ENCODE peak calls at places on chromosomes 5 and 9, in seven cellular contexts. One of them, this sample, is unnamed.

GRCh38 chr5:65742565-65743231 is 20.7 kb downstream of the NLN start:
- DNase-seq in Panc1: no peak
- DNase-seq in AG10803: peak
- DNase-seq in cardiac fibroblast: peak
- DNase-seq in BJ: peak
- DNase-seq in breast epithelium: no peak
- DNase-seq in body of pancreas: no peak
- DNase-seq in this sample: peak

GRCh38 chr9:97966493-97966892 is 16.6 kb upstream of the ANP32B start:
- DNase-seq in body of pancreas: no peak
- DNase-seq in BJ: no peak
- DNase-seq in Panc1: no peak
- DNase-seq in cardiac fibroblast: no peak
- DNase-seq in breast epithelium: no peak
- DNase-seq in AG10803: no peak
- DNase-seq in this sample: no peak

GRCh38 chr9:100714372-100715099 is 136.7 kb downstream of the CAVIN4 start:
- DNase-seq in AG10803: peak
- DNase-seq in cardiac fibroblast: peak
- DNase-seq in Panc1: peak
- DNase-seq in body of pancreas: peak
- DNase-seq in breast epithelium: peak
- DNase-seq in BJ: no peak
- DNase-seq in this sample: peak

GRCh38 chr9:108444400-108445358 is 411.1 kb downstream of the ACTL7B start:
- DNase-seq in BJ: peak
- DNase-seq in AG10803: peak
- DNase-seq in cardiac fibroblast: peak
- DNase-seq in breast epithelium: peak
- DNase-seq in body of pancreas: peak
- DNase-seq in Panc1: no peak
- DNase-seq in this sample: no peak

GRCh38 chr5:107808671-107809137 is 138.0 kb upstream of the EFNA5 start:
- DNase-seq in Panc1: no peak
- DNase-seq in body of pancreas: peak
- DNase-seq in cardiac fibroblast: no peak
- DNase-seq in breast epithelium: no peak
- DNase-seq in AG10803: no peak
- DNase-seq in BJ: no peak
- DNase-seq in this sample: no peak

GRCh38 chr5:159017787-159018186 is 81.9 kb downstream of the EBF1 start:
- DNase-seq in cardiac fibroblast: peak
- DNase-seq in AG10803: peak
- DNase-seq in BJ: no peak
- DNase-seq in body of pancreas: peak
- DNase-seq in Panc1: no peak
- DNase-seq in breast epithelium: no peak
- DNase-seq in this sample: no peak

GRCh38 chr9:97752274-97752673 is 55.1 kb upstream of the XPA start:
- DNase-seq in BJ: no peak
- DNase-seq in Panc1: no peak
- DNase-seq in breast epithelium: no peak
- DNase-seq in AG10803: no peak
- DNase-seq in body of pancreas: no peak
- DNase-seq in cardiac fibroblast: no peak
- DNase-seq in this sample: no peak

GRCh38 chr9:84940294-84940693 is 270.8 kb downstream of the NTRK2 start:
- DNase-seq in Panc1: no peak
- DNase-seq in breast epithelium: no peak
- DNase-seq in cardiac fibroblast: no peak
- DNase-seq in body of pancreas: no peak
- DNase-seq in BJ: no peak
- DNase-seq in AG10803: no peak
- DNase-seq in this sample: no peak

GRCh38 chr9:123036886-123037540 is 3.5 kb downstream of the GPR21 start:
- DNase-seq in breast epithelium: no peak
- DNase-seq in AG10803: no peak
- DNase-seq in BJ: no peak
- DNase-seq in Panc1: no peak
- DNase-seq in cardiac fibroblast: no peak
- DNase-seq in body of pancreas: no peak
- DNase-seq in this sample: no peak

GRCh38 chr5:149242339-149242738 is 29.3 kb upstream of the AFAP1L1 start:
- DNase-seq in Panc1: no peak
- DNase-seq in cardiac fibroblast: no peak
- DNase-seq in AG10803: no peak
- DNase-seq in BJ: no peak
- DNase-seq in breast epithelium: no peak
- DNase-seq in body of pancreas: no peak
- DNase-seq in this sample: no peak

GRCh38 chr9:31100311-31100710 is 1284.1 kb upstream of the ACO1 start:
- DNase-seq in AG10803: no peak
- DNase-seq in cardiac fibroblast: no peak
- DNase-seq in body of pancreas: no peak
- DNase-seq in BJ: no peak
- DNase-seq in breast epithelium: no peak
- DNase-seq in Panc1: no peak
- DNase-seq in this sample: no peak

GRCh38 chr5:124806026-124806856 is 59.8 kb upstream of the ZNF608 start:
- DNase-seq in breast epithelium: peak
- DNase-seq in cardiac fibroblast: peak
- DNase-seq in BJ: no peak
- DNase-seq in AG10803: peak
- DNase-seq in body of pancreas: peak
- DNase-seq in Panc1: no peak
- DNase-seq in this sample: no peak

GRCh38 chr9:112848316-112849151 is 42.1 kb downstream of the SLC46A2 start:
- DNase-seq in Panc1: no peak
- DNase-seq in AG10803: no peak
- DNase-seq in cardiac fibroblast: peak
- DNase-seq in breast epithelium: no peak
- DNase-seq in body of pancreas: no peak
- DNase-seq in BJ: no peak
- DNase-seq in this sample: no peak

GRCh38 chr9:87793292-87793691 is 67.4 kb downstream of the CTSL start:
- DNase-seq in cardiac fibroblast: peak
- DNase-seq in BJ: peak
- DNase-seq in Panc1: no peak
- DNase-seq in breast epithelium: no peak
- DNase-seq in AG10803: peak
- DNase-seq in body of pancreas: peak
- DNase-seq in this sample: no peak

GRCh38 chr5:14983666-14984441 is 112.3 kb upstream of the ANKH start:
- DNase-seq in body of pancreas: no peak
- DNase-seq in cardiac fibroblast: no peak
- DNase-seq in BJ: no peak
- DNase-seq in breast epithelium: no peak
- DNase-seq in Panc1: no peak
- DNase-seq in AG10803: no peak
- DNase-seq in this sample: peak

GRCh38 chr5:115588640-115589039 is 13.6 kb downstream of the TICAM2 start:
- DNase-seq in BJ: no peak
- DNase-seq in AG10803: no peak
- DNase-seq in body of pancreas: no peak
- DNase-seq in Panc1: no peak
- DNase-seq in breast epithelium: no peak
- DNase-seq in cardiac fibroblast: no peak
- DNase-seq in this sample: no peak

GRCh38 chr9:79565245-79565644 is 6.5 kb upstream of the TLE4 start:
- DNase-seq in AG10803: no peak
- DNase-seq in body of pancreas: no peak
- DNase-seq in breast epithelium: no peak
- DNase-seq in BJ: no peak
- DNase-seq in Panc1: no peak
- DNase-seq in cardiac fibroblast: no peak
- DNase-seq in this sample: no peak

GRCh38 chr5:115785395-115786009 is 31.0 kb downstream of the CDO1 start:
- DNase-seq in cardiac fibroblast: no peak
- DNase-seq in BJ: no peak
- DNase-seq in body of pancreas: no peak
- DNase-seq in AG10803: no peak
- DNase-seq in Panc1: no peak
- DNase-seq in breast epithelium: no peak
- DNase-seq in this sample: no peak

GRCh38 chr9:80699551-80699998 is 989.8 kb downstream of the TLE1 start:
- DNase-seq in breast epithelium: no peak
- DNase-seq in AG10803: peak
- DNase-seq in Panc1: no peak
- DNase-seq in BJ: no peak
- DNase-seq in cardiac fibroblast: peak
- DNase-seq in body of pancreas: no peak
- DNase-seq in this sample: no peak

GRCh38 chr5:146336197-146336596 is 2.4 kb upstream of the POU4F3 start:
- DNase-seq in cardiac fibroblast: no peak
- DNase-seq in Panc1: no peak
- DNase-seq in AG10803: no peak
- DNase-seq in BJ: no peak
- DNase-seq in breast epithelium: no peak
- DNase-seq in body of pancreas: no peak
- DNase-seq in this sample: no peak

GRCh38 chr5:33793836-33794549 is 97.8 kb downstream of the ADAMTS12 start:
- DNase-seq in cardiac fibroblast: no peak
- DNase-seq in body of pancreas: no peak
- DNase-seq in AG10803: peak
- DNase-seq in breast epithelium: no peak
- DNase-seq in BJ: no peak
- DNase-seq in Panc1: no peak
- DNase-seq in this sample: no peak

GRCh38 chr5:89028579-89029272 is 145.7 kb upstream of the MEF2C start:
- DNase-seq in BJ: no peak
- DNase-seq in cardiac fibroblast: no peak
- DNase-seq in breast epithelium: no peak
- DNase-seq in body of pancreas: no peak
- DNase-seq in Panc1: no peak
- DNase-seq in AG10803: peak
- DNase-seq in this sample: no peak

GRCh38 chr9:38437193-38437823 is 13.1 kb upstream of the IGFBPL1 start:
- DNase-seq in body of pancreas: peak
- DNase-seq in Panc1: no peak
- DNase-seq in BJ: no peak
- DNase-seq in cardiac fibroblast: no peak
- DNase-seq in breast epithelium: peak
- DNase-seq in AG10803: peak
- DNase-seq in this sample: peak

GRCh38 chr9:111945216-111945615 is 48.6 kb downstream of the UGCG start:
- DNase-seq in body of pancreas: no peak
- DNase-seq in cardiac fibroblast: peak
- DNase-seq in AG10803: peak
- DNase-seq in breast epithelium: no peak
- DNase-seq in BJ: no peak
- DNase-seq in Panc1: no peak
- DNase-seq in this sample: no peak

GRCh38 chr5:14245526-14245925 is 102.4 kb downstream of the TRIO start:
- DNase-seq in body of pancreas: no peak
- DNase-seq in breast epithelium: no peak
- DNase-seq in AG10803: no peak
- DNase-seq in BJ: no peak
- DNase-seq in Panc1: no peak
- DNase-seq in cardiac fibroblast: no peak
- DNase-seq in this sample: no peak

GRCh38 chr9:21590058-21590996 is 108.2 kb upstream of the IFNE start:
- DNase-seq in BJ: no peak
- DNase-seq in body of pancreas: no peak
- DNase-seq in breast epithelium: no peak
- DNase-seq in AG10803: no peak
- DNase-seq in cardiac fibroblast: no peak
- DNase-seq in Panc1: no peak
- DNase-seq in this sample: no peak

GRCh38 chr5:96614110-96614691 is 48.0 kb upstream of the CAST start:
- DNase-seq in Panc1: peak
- DNase-seq in breast epithelium: peak
- DNase-seq in AG10803: peak
- DNase-seq in body of pancreas: peak
- DNase-seq in BJ: peak
- DNase-seq in cardiac fibroblast: peak
- DNase-seq in this sample: peak

GRCh38 chr5:151684690-151685361 is 1.9 kb downstream of the SPARC start:
- DNase-seq in Panc1: no peak
- DNase-seq in AG10803: peak
- DNase-seq in breast epithelium: peak
- DNase-seq in BJ: peak
- DNase-seq in cardiac fibroblast: peak
- DNase-seq in body of pancreas: peak
- DNase-seq in this sample: no peak
- H3K4me3 ChIP-seq in Panc1: no peak
- H3K4me3 ChIP-seq in AG10803: peak
- H3K4me3 ChIP-seq in breast epithelium: peak
- H3K4me3 ChIP-seq in BJ: peak
- H3K4me3 ChIP-seq in cardiac fibroblast: peak
- H3K4me3 ChIP-seq in body of pancreas: no peak
- H3K4me3 ChIP-seq in this sample: no peak

DNA sequence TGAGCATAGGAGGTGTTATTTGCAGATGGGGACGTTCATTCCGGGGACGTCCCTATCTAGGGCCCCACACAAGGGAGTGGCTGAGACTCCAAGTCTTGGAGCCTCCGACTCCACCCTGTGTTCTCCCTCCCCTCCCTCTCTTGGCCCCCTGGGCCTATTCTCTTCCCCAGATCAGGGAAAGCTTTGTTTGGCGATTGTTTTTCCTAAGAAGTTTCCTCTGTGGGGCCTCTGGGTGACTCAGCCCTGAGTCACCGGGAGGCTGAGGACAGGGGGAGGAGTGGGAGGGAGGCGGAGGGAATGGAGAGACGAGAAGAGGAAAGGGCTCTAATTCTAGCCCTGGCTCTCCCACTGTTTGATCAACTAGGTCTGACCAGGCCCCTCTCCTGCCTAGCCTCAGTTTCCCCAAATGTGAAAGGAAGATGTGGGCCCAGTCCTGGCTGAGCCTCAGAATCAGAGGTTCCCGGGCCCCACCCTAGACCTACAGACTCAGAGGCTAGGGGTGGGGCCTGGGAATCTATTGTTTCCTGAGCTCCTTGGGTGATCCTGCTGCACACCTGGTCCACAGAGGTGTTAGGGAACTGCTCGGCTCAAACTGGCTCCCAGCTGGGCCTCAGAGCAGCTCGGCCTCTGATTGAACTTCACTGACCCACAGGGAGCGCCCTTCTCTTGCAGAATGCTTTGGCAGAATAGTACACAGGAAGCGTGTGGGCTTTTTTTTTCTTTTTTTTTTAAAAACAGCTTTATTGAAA is 19.2 kb downstream of the GSN start:
- DNase-seq in body of pancreas: peak
- DNase-seq in BJ: peak
- DNase-seq in cardiac fibroblast: peak
- DNase-seq in AG10803: peak
- DNase-seq in Panc1: peak
- DNase-seq in breast epithelium: peak
- DNase-seq in this sample: no peak
- TF ChIP-seq CTCF in body of pancreas: no peak
- TF ChIP-seq CTCF in BJ: peak
- TF ChIP-seq CTCF in cardiac fibroblast: peak
- TF ChIP-seq CTCF in AG10803: peak
- TF ChIP-seq CTCF in Panc1: no peak
- TF ChIP-seq CTCF in breast epithelium: no peak
- TF ChIP-seq CTCF in this sample: no peak

GRCh38 chr9:137198051-137198747 is 2.3 kb downstream of the TPRN start:
- DNase-seq in body of pancreas: peak
- DNase-seq in Panc1: no peak
- DNase-seq in cardiac fibroblast: no peak
- DNase-seq in BJ: no peak
- DNase-seq in AG10803: no peak
- DNase-seq in breast epithelium: peak
- DNase-seq in this sample: peak
- H3K4me3 ChIP-seq in body of pancreas: peak
- H3K4me3 ChIP-seq in Panc1: peak
- H3K4me3 ChIP-seq in cardiac fibroblast: no peak
- H3K4me3 ChIP-seq in BJ: no peak
- H3K4me3 ChIP-seq in AG10803: peak
- H3K4me3 ChIP-seq in breast epithelium: no peak
- H3K4me3 ChIP-seq in this sample: peak

GRCh38 chr5:58037899-58038298 is 422.0 kb downstream of the PLK2 start:
- DNase-seq in Panc1: no peak
- DNase-seq in cardiac fibroblast: no peak
- DNase-seq in BJ: no peak
- DNase-seq in AG10803: no peak
- DNase-seq in body of pancreas: no peak
- DNase-seq in breast epithelium: no peak
- DNase-seq in this sample: no peak
- TF ChIP-seq CTCF in Panc1: no peak
- TF ChIP-seq CTCF in cardiac fibroblast: no peak
- TF ChIP-seq CTCF in BJ: no peak
- TF ChIP-seq CTCF in AG10803: no peak
- TF ChIP-seq CTCF in body of pancreas: no peak
- TF ChIP-seq CTCF in breast epithelium: no peak
- TF ChIP-seq CTCF in this sample: no peak